ENCODE peak calls at places on chromosomes 3 and 15, in six cellular contexts. One of them, this sample, is unnamed.

GRCh38 chr3:1439395-1439794 is 346.6 kb downstream of the CNTN6 start:
- DNase-seq in stimulated activated CD4-positive, alpha-beta T cell treated with anti-CD3 and anti-CD28 coated beads, Interleukin-12 subunit alpha, Interleukin-12 subunit beta, amount 100 ng/mL, for 48 hours: no peak
- DNase-seq in RWPE1: no peak
- DNase-seq in NCI-H446 treated with DMSO at 0.1 percent for 48 hours: no peak
- DNase-seq in stimulated activated naive B cell treated with anti-CD40 and anti-IgM and Interleukin-4, amounts not matched to agents 10 μg/mL and 1 μg/mL and 100 μg/mL, for 72 hours: no peak
- DNase-seq in heart left ventricle: no peak
- DNase-seq in this sample: peak

GRCh38 chr15:57395292-57395691 is 19.0 kb downstream of the CGNL1 start:
- DNase-seq in stimulated activated naive B cell treated with anti-CD40 and anti-IgM and Interleukin-4, amounts not matched to agents 10 μg/mL and 1 μg/mL and 100 μg/mL, for 72 hours: no peak
- DNase-seq in stimulated activated CD4-positive, alpha-beta T cell treated with anti-CD3 and anti-CD28 coated beads, Interleukin-12 subunit alpha, Interleukin-12 subunit beta, amount 100 ng/mL, for 48 hours: no peak
- DNase-seq in RWPE1: peak
- DNase-seq in heart left ventricle: no peak
- DNase-seq in NCI-H446 treated with DMSO at 0.1 percent for 48 hours: peak
- DNase-seq in this sample: no peak

GRCh38 chr15:41483115-41483514 is 10.6 kb upstream of the ITPKA start:
- DNase-seq in heart left ventricle: no peak
- DNase-seq in RWPE1: no peak
- DNase-seq in stimulated activated CD4-positive, alpha-beta T cell treated with anti-CD3 and anti-CD28 coated beads, Interleukin-12 subunit alpha, Interleukin-12 subunit beta, amount 100 ng/mL, for 48 hours: no peak
- DNase-seq in NCI-H446 treated with DMSO at 0.1 percent for 48 hours: no peak
- DNase-seq in stimulated activated naive B cell treated with anti-CD40 and anti-IgM and Interleukin-4, amounts not matched to agents 10 μg/mL and 1 μg/mL and 100 μg/mL, for 72 hours: peak
- DNase-seq in this sample: no peak

GRCh38 chr15:76961277-76962010 is 29.9 kb downstream of the RCN2 start:
- DNase-seq in heart left ventricle: no peak
- DNase-seq in RWPE1: no peak
- DNase-seq in stimulated activated naive B cell treated with anti-CD40 and anti-IgM and Interleukin-4, amounts not matched to agents 10 μg/mL and 1 μg/mL and 100 μg/mL, for 72 hours: no peak
- DNase-seq in stimulated activated CD4-positive, alpha-beta T cell treated with anti-CD3 and anti-CD28 coated beads, Interleukin-12 subunit alpha, Interleukin-12 subunit beta, amount 100 ng/mL, for 48 hours: no peak
- DNase-seq in NCI-H446 treated with DMSO at 0.1 percent for 48 hours: no peak
- DNase-seq in this sample: no peak

GRCh38 chr3:133038731-133039398 is 674 bp downstream of the TMEM108 start:
- DNase-seq in heart left ventricle: peak
- DNase-seq in stimulated activated CD4-positive, alpha-beta T cell treated with anti-CD3 and anti-CD28 coated beads, Interleukin-12 subunit alpha, Interleukin-12 subunit beta, amount 100 ng/mL, for 48 hours: no peak
- DNase-seq in NCI-H446 treated with DMSO at 0.1 percent for 48 hours: no peak
- DNase-seq in RWPE1: peak
- DNase-seq in stimulated activated naive B cell treated with anti-CD40 and anti-IgM and Interleukin-4, amounts not matched to agents 10 μg/mL and 1 μg/mL and 100 μg/mL, for 72 hours: no peak
- DNase-seq in this sample: no peak

GRCh38 chr3:23254287-23254686 is 51.2 kb downstream of the UBE2E2 start:
- DNase-seq in NCI-H446 treated with DMSO at 0.1 percent for 48 hours: no peak
- DNase-seq in stimulated activated CD4-positive, alpha-beta T cell treated with anti-CD3 and anti-CD28 coated beads, Interleukin-12 subunit alpha, Interleukin-12 subunit beta, amount 100 ng/mL, for 48 hours: no peak
- DNase-seq in RWPE1: no peak
- DNase-seq in heart left ventricle: no peak
- DNase-seq in stimulated activated naive B cell treated with anti-CD40 and anti-IgM and Interleukin-4, amounts not matched to agents 10 μg/mL and 1 μg/mL and 100 μg/mL, for 72 hours: no peak
- DNase-seq in this sample: no peak

GRCh38 chr3:11530153-11530721 is 113.5 kb downstream of the VGLL4 start:
- DNase-seq in stimulated activated naive B cell treated with anti-CD40 and anti-IgM and Interleukin-4, amounts not matched to agents 10 μg/mL and 1 μg/mL and 100 μg/mL, for 72 hours: no peak
- DNase-seq in stimulated activated CD4-positive, alpha-beta T cell treated with anti-CD3 and anti-CD28 coated beads, Interleukin-12 subunit alpha, Interleukin-12 subunit beta, amount 100 ng/mL, for 48 hours: no peak
- DNase-seq in NCI-H446 treated with DMSO at 0.1 percent for 48 hours: no peak
- DNase-seq in RWPE1: peak
- DNase-seq in heart left ventricle: peak
- DNase-seq in this sample: no peak

GRCh38 chr3:61903931-61904657 is 342.7 kb downstream of the PTPRG start:
- DNase-seq in stimulated activated naive B cell treated with anti-CD40 and anti-IgM and Interleukin-4, amounts not matched to agents 10 μg/mL and 1 μg/mL and 100 μg/mL, for 72 hours: no peak
- DNase-seq in RWPE1: peak
- DNase-seq in stimulated activated CD4-positive, alpha-beta T cell treated with anti-CD3 and anti-CD28 coated beads, Interleukin-12 subunit alpha, Interleukin-12 subunit beta, amount 100 ng/mL, for 48 hours: no peak
- DNase-seq in NCI-H446 treated with DMSO at 0.1 percent for 48 hours: peak
- DNase-seq in heart left ventricle: peak
- DNase-seq in this sample: no peak

GRCh38 chr3:45333549-45333948 is 54.8 kb upstream of the LARS2 start:
- DNase-seq in stimulated activated CD4-positive, alpha-beta T cell treated with anti-CD3 and anti-CD28 coated beads, Interleukin-12 subunit alpha, Interleukin-12 subunit beta, amount 100 ng/mL, for 48 hours: no peak
- DNase-seq in RWPE1: no peak
- DNase-seq in NCI-H446 treated with DMSO at 0.1 percent for 48 hours: no peak
- DNase-seq in stimulated activated naive B cell treated with anti-CD40 and anti-IgM and Interleukin-4, amounts not matched to agents 10 μg/mL and 1 μg/mL and 100 μg/mL, for 72 hours: no peak
- DNase-seq in heart left ventricle: no peak
- DNase-seq in this sample: no peak

GRCh38 chr3:60395173-60395762 is 856.0 kb downstream of the FHIT start:
- DNase-seq in stimulated activated CD4-positive, alpha-beta T cell treated with anti-CD3 and anti-CD28 coated beads, Interleukin-12 subunit alpha, Interleukin-12 subunit beta, amount 100 ng/mL, for 48 hours: no peak
- DNase-seq in NCI-H446 treated with DMSO at 0.1 percent for 48 hours: no peak
- DNase-seq in heart left ventricle: no peak
- DNase-seq in stimulated activated naive B cell treated with anti-CD40 and anti-IgM and Interleukin-4, amounts not matched to agents 10 μg/mL and 1 μg/mL and 100 μg/mL, for 72 hours: no peak
- DNase-seq in RWPE1: no peak
- DNase-seq in this sample: no peak

GRCh38 chr3:52333869-52334557 is 17.9 kb downstream of the DNAH1 start:
- DNase-seq in stimulated activated CD4-positive, alpha-beta T cell treated with anti-CD3 and anti-CD28 coated beads, Interleukin-12 subunit alpha, Interleukin-12 subunit beta, amount 100 ng/mL, for 48 hours: no peak
- DNase-seq in heart left ventricle: no peak
- DNase-seq in NCI-H446 treated with DMSO at 0.1 percent for 48 hours: no peak
- DNase-seq in stimulated activated naive B cell treated with anti-CD40 and anti-IgM and Interleukin-4, amounts not matched to agents 10 μg/mL and 1 μg/mL and 100 μg/mL, for 72 hours: no peak
- DNase-seq in RWPE1: no peak
- DNase-seq in this sample: no peak

GRCh38 chr15:53910852-53911251 is 67.4 kb upstream of the UNC13C start:
- DNase-seq in NCI-H446 treated with DMSO at 0.1 percent for 48 hours: no peak
- DNase-seq in stimulated activated naive B cell treated with anti-CD40 and anti-IgM and Interleukin-4, amounts not matched to agents 10 μg/mL and 1 μg/mL and 100 μg/mL, for 72 hours: no peak
- DNase-seq in RWPE1: no peak
- DNase-seq in stimulated activated CD4-positive, alpha-beta T cell treated with anti-CD3 and anti-CD28 coated beads, Interleukin-12 subunit alpha, Interleukin-12 subunit beta, amount 100 ng/mL, for 48 hours: no peak
- DNase-seq in heart left ventricle: no peak
- DNase-seq in this sample: no peak

GRCh38 chr3:115624898-115625297 is 1.6 kb downstream of the GAP43 start:
- DNase-seq in stimulated activated naive B cell treated with anti-CD40 and anti-IgM and Interleukin-4, amounts not matched to agents 10 μg/mL and 1 μg/mL and 100 μg/mL, for 72 hours: no peak
- DNase-seq in stimulated activated CD4-positive, alpha-beta T cell treated with anti-CD3 and anti-CD28 coated beads, Interleukin-12 subunit alpha, Interleukin-12 subunit beta, amount 100 ng/mL, for 48 hours: no peak
- DNase-seq in RWPE1: no peak
- DNase-seq in NCI-H446 treated with DMSO at 0.1 percent for 48 hours: no peak
- DNase-seq in heart left ventricle: no peak
- DNase-seq in this sample: no peak

GRCh38 chr15:48703544-48703943 is 58.0 kb upstream of the FBN1 start:
- DNase-seq in heart left ventricle: no peak
- DNase-seq in stimulated activated naive B cell treated with anti-CD40 and anti-IgM and Interleukin-4, amounts not matched to agents 10 μg/mL and 1 μg/mL and 100 μg/mL, for 72 hours: no peak
- DNase-seq in NCI-H446 treated with DMSO at 0.1 percent for 48 hours: no peak
- DNase-seq in RWPE1: peak
- DNase-seq in stimulated activated CD4-positive, alpha-beta T cell treated with anti-CD3 and anti-CD28 coated beads, Interleukin-12 subunit alpha, Interleukin-12 subunit beta, amount 100 ng/mL, for 48 hours: no peak
- DNase-seq in this sample: no peak

GRCh38 chr15:65580287-65580686 is 30.6 kb downstream of the INTS14 start:
- DNase-seq in heart left ventricle: no peak
- DNase-seq in stimulated activated CD4-positive, alpha-beta T cell treated with anti-CD3 and anti-CD28 coated beads, Interleukin-12 subunit alpha, Interleukin-12 subunit beta, amount 100 ng/mL, for 48 hours: no peak
- DNase-seq in stimulated activated naive B cell treated with anti-CD40 and anti-IgM and Interleukin-4, amounts not matched to agents 10 μg/mL and 1 μg/mL and 100 μg/mL, for 72 hours: no peak
- DNase-seq in NCI-H446 treated with DMSO at 0.1 percent for 48 hours: no peak
- DNase-seq in RWPE1: peak
- DNase-seq in this sample: no peak

GRCh38 chr15:38074029-38074428 is 139.6 kb downstream of the TMCO5A start:
- DNase-seq in NCI-H446 treated with DMSO at 0.1 percent for 48 hours: no peak
- DNase-seq in heart left ventricle: no peak
- DNase-seq in stimulated activated naive B cell treated with anti-CD40 and anti-IgM and Interleukin-4, amounts not matched to agents 10 μg/mL and 1 μg/mL and 100 μg/mL, for 72 hours: no peak
- DNase-seq in stimulated activated CD4-positive, alpha-beta T cell treated with anti-CD3 and anti-CD28 coated beads, Interleukin-12 subunit alpha, Interleukin-12 subunit beta, amount 100 ng/mL, for 48 hours: no peak
- DNase-seq in RWPE1: no peak
- DNase-seq in this sample: no peak

GRCh38 chr3:125594581-125595011 is 701 bp downstream of the OSBPL11 start:
- DNase-seq in RWPE1: no peak
- DNase-seq in stimulated activated naive B cell treated with anti-CD40 and anti-IgM and Interleukin-4, amounts not matched to agents 10 μg/mL and 1 μg/mL and 100 μg/mL, for 72 hours: no peak
- DNase-seq in heart left ventricle: peak
- DNase-seq in stimulated activated CD4-positive, alpha-beta T cell treated with anti-CD3 and anti-CD28 coated beads, Interleukin-12 subunit alpha, Interleukin-12 subunit beta, amount 100 ng/mL, for 48 hours: no peak
- DNase-seq in NCI-H446 treated with DMSO at 0.1 percent for 48 hours: no peak
- DNase-seq in this sample: no peak

GRCh38 chr15:71634820-71635219 is 175.5 kb upstream of the NR2E3 start:
- DNase-seq in RWPE1: no peak
- DNase-seq in stimulated activated naive B cell treated with anti-CD40 and anti-IgM and Interleukin-4, amounts not matched to agents 10 μg/mL and 1 μg/mL and 100 μg/mL, for 72 hours: no peak
- DNase-seq in stimulated activated CD4-positive, alpha-beta T cell treated with anti-CD3 and anti-CD28 coated beads, Interleukin-12 subunit alpha, Interleukin-12 subunit beta, amount 100 ng/mL, for 48 hours: no peak
- DNase-seq in heart left ventricle: no peak
- DNase-seq in NCI-H446 treated with DMSO at 0.1 percent for 48 hours: no peak
- DNase-seq in this sample: no peak

GRCh38 chr3:13262493-13263211 is 157.5 kb downstream of the NUP210 start:
- DNase-seq in stimulated activated naive B cell treated with anti-CD40 and anti-IgM and Interleukin-4, amounts not matched to agents 10 μg/mL and 1 μg/mL and 100 μg/mL, for 72 hours: no peak
- DNase-seq in NCI-H446 treated with DMSO at 0.1 percent for 48 hours: no peak
- DNase-seq in stimulated activated CD4-positive, alpha-beta T cell treated with anti-CD3 and anti-CD28 coated beads, Interleukin-12 subunit alpha, Interleukin-12 subunit beta, amount 100 ng/mL, for 48 hours: no peak
- DNase-seq in heart left ventricle: no peak
- DNase-seq in RWPE1: no peak
- DNase-seq in this sample: no peak

GRCh38 chr3:178777718-178778411 is 241.6 kb downstream of the KCNMB2 start:
- DNase-seq in stimulated activated CD4-positive, alpha-beta T cell treated with anti-CD3 and anti-CD28 coated beads, Interleukin-12 subunit alpha, Interleukin-12 subunit beta, amount 100 ng/mL, for 48 hours: no peak
- DNase-seq in heart left ventricle: no peak
- DNase-seq in stimulated activated naive B cell treated with anti-CD40 and anti-IgM and Interleukin-4, amounts not matched to agents 10 μg/mL and 1 μg/mL and 100 μg/mL, for 72 hours: no peak
- DNase-seq in RWPE1: peak
- DNase-seq in NCI-H446 treated with DMSO at 0.1 percent for 48 hours: no peak
- DNase-seq in this sample: no peak

GRCh38 chr3:90040554-90040953 is 933.1 kb downstream of the EPHA3 start:
- DNase-seq in heart left ventricle: no peak
- DNase-seq in stimulated activated CD4-positive, alpha-beta T cell treated with anti-CD3 and anti-CD28 coated beads, Interleukin-12 subunit alpha, Interleukin-12 subunit beta, amount 100 ng/mL, for 48 hours: no peak
- DNase-seq in stimulated activated naive B cell treated with anti-CD40 and anti-IgM and Interleukin-4, amounts not matched to agents 10 μg/mL and 1 μg/mL and 100 μg/mL, for 72 hours: no peak
- DNase-seq in RWPE1: no peak
- DNase-seq in NCI-H446 treated with DMSO at 0.1 percent for 48 hours: no peak
- DNase-seq in this sample: no peak

GRCh38 chr3:55191911-55192787 is 264.3 kb upstream of the LRTM1 start:
- DNase-seq in stimulated activated naive B cell treated with anti-CD40 and anti-IgM and Interleukin-4, amounts not matched to agents 10 μg/mL and 1 μg/mL and 100 μg/mL, for 72 hours: no peak
- DNase-seq in NCI-H446 treated with DMSO at 0.1 percent for 48 hours: no peak
- DNase-seq in heart left ventricle: no peak
- DNase-seq in RWPE1: no peak
- DNase-seq in stimulated activated CD4-positive, alpha-beta T cell treated with anti-CD3 and anti-CD28 coated beads, Interleukin-12 subunit alpha, Interleukin-12 subunit beta, amount 100 ng/mL, for 48 hours: no peak
- DNase-seq in this sample: no peak

GRCh38 chr3:151135548-151136337 is 50.3 kb downstream of the MED12L start:
- DNase-seq in stimulated activated naive B cell treated with anti-CD40 and anti-IgM and Interleukin-4, amounts not matched to agents 10 μg/mL and 1 μg/mL and 100 μg/mL, for 72 hours: no peak
- DNase-seq in stimulated activated CD4-positive, alpha-beta T cell treated with anti-CD3 and anti-CD28 coated beads, Interleukin-12 subunit alpha, Interleukin-12 subunit beta, amount 100 ng/mL, for 48 hours: peak
- DNase-seq in NCI-H446 treated with DMSO at 0.1 percent for 48 hours: no peak
- DNase-seq in RWPE1: no peak
- DNase-seq in heart left ventricle: peak
- DNase-seq in this sample: no peak

GRCh38 chr3:190293621-190294020 is 28.6 kb downstream of the CLDN1 start:
- DNase-seq in RWPE1: no peak
- DNase-seq in NCI-H446 treated with DMSO at 0.1 percent for 48 hours: no peak
- DNase-seq in stimulated activated naive B cell treated with anti-CD40 and anti-IgM and Interleukin-4, amounts not matched to agents 10 μg/mL and 1 μg/mL and 100 μg/mL, for 72 hours: no peak
- DNase-seq in heart left ventricle: no peak
- DNase-seq in stimulated activated CD4-positive, alpha-beta T cell treated with anti-CD3 and anti-CD28 coated beads, Interleukin-12 subunit alpha, Interleukin-12 subunit beta, amount 100 ng/mL, for 48 hours: no peak
- DNase-seq in this sample: no peak

GRCh38 chr3:71127463-71128243 is 455.9 kb downstream of the FOXP1 start:
- DNase-seq in RWPE1: no peak
- DNase-seq in NCI-H446 treated with DMSO at 0.1 percent for 48 hours: no peak
- DNase-seq in heart left ventricle: no peak
- DNase-seq in stimulated activated naive B cell treated with anti-CD40 and anti-IgM and Interleukin-4, amounts not matched to agents 10 μg/mL and 1 μg/mL and 100 μg/mL, for 72 hours: no peak
- DNase-seq in stimulated activated CD4-positive, alpha-beta T cell treated with anti-CD3 and anti-CD28 coated beads, Interleukin-12 subunit alpha, Interleukin-12 subunit beta, amount 100 ng/mL, for 48 hours: no peak
- DNase-seq in this sample: no peak

GRCh38 chr3:84136425-84136824 is 822.4 kb upstream of the CADM2 start:
- DNase-seq in heart left ventricle: no peak
- DNase-seq in stimulated activated naive B cell treated with anti-CD40 and anti-IgM and Interleukin-4, amounts not matched to agents 10 μg/mL and 1 μg/mL and 100 μg/mL, for 72 hours: no peak
- DNase-seq in RWPE1: no peak
- DNase-seq in NCI-H446 treated with DMSO at 0.1 percent for 48 hours: no peak
- DNase-seq in stimulated activated CD4-positive, alpha-beta T cell treated with anti-CD3 and anti-CD28 coated beads, Interleukin-12 subunit alpha, Interleukin-12 subunit beta, amount 100 ng/mL, for 48 hours: no peak
- DNase-seq in this sample: no peak

GRCh38 chr3:158600787-158601186 is 29.8 kb downstream of the MLF1 start:
- DNase-seq in NCI-H446 treated with DMSO at 0.1 percent for 48 hours: no peak
- DNase-seq in RWPE1: no peak
- DNase-seq in heart left ventricle: no peak
- DNase-seq in stimulated activated CD4-positive, alpha-beta T cell treated with anti-CD3 and anti-CD28 coated beads, Interleukin-12 subunit alpha, Interleukin-12 subunit beta, amount 100 ng/mL, for 48 hours: no peak
- DNase-seq in stimulated activated naive B cell treated with anti-CD40 and anti-IgM and Interleukin-4, amounts not matched to agents 10 μg/mL and 1 μg/mL and 100 μg/mL, for 72 hours: no peak
- DNase-seq in this sample: no peak

GRCh38 chr3:65899226-65899625 is 139.5 kb downstream of the MAGI1 start:
- DNase-seq in NCI-H446 treated with DMSO at 0.1 percent for 48 hours: no peak
- DNase-seq in RWPE1: no peak
- DNase-seq in stimulated activated naive B cell treated with anti-CD40 and anti-IgM and Interleukin-4, amounts not matched to agents 10 μg/mL and 1 μg/mL and 100 μg/mL, for 72 hours: no peak
- DNase-seq in stimulated activated CD4-positive, alpha-beta T cell treated with anti-CD3 and anti-CD28 coated beads, Interleukin-12 subunit alpha, Interleukin-12 subunit beta, amount 100 ng/mL, for 48 hours: no peak
- DNase-seq in heart left ventricle: no peak
- DNase-seq in this sample: no peak